ENCODE peak calls at places on chromosomes 4 and X, in four cellular contexts. V is AG04450, T is A549, W is GM23248. J is an unnamed sample.

GRCh38 chr4:168651374-168651773 is 154.5 kb downstream of the PALLD start:
- DNase-seq in V (no peak), T (no peak), W (no peak), J (no peak)

GRCh38 chr4:106366026-106366425 is 2.6 kb downstream of the GIMD1 start:
- DNase-seq in V (no peak), T (no peak), W (peak; percentile 61), J (no peak)

GRCh38 chr4:25320374-25321172 is 8.0 kb downstream of the ZCCHC4 start:
- DNase-seq in V (peak; percentile 69), T (peak; percentile 12), W (peak; percentile 89), J (no peak)

GRCh38 chr4:5923306-5923830 is 30.5 kb upstream of the CRMP1 start:
- DNase-seq in V (no peak), T (no peak), W (no peak), J (no peak)

GRCh38 chrX:79084923-79085322 is 59.6 kb upstream of the GPR174 start:
- DNase-seq in V (no peak), T (no peak), W (no peak), J (no peak)

GRCh38 chrX:135707880-135708279 is 5.6 kb upstream of the CT45A1 start:
- DNase-seq in V (no peak), T (peak; percentile 8), W (peak; percentile 23), J (peak; percentile 59)

GRCh38 chr4:151835467-151835866 is 74.7 kb upstream of the GATB start:
- DNase-seq in V (no peak), T (no peak), W (peak; percentile 29), J (no peak)

GRCh38 chrX:105302246-105302645 is 81.8 kb upstream of the TEX13A start:
- DNase-seq in V (no peak), T (no peak), W (no peak), J (no peak)

GRCh38 chr4:181949704-181950312 is 293.4 kb upstream of the TENM3 start:
- DNase-seq in V (no peak), T (no peak), W (no peak), J (no peak)

GRCh38 chrX:48945517-48946348 is 11.7 kb downstream of the OTUD5 start:
- DNase-seq in V (peak; percentile 4), T (peak; percentile 62), W (peak; percentile 68), J (peak; percentile 61)

GRCh38 chr4:43485196-43485595 is 592.7 kb downstream of the GRXCR1 start:
- DNase-seq in V (no peak), T (no peak), W (no peak), J (peak; percentile 42)

GRCh38 chr4:182582245-182582644 is 334.9 kb downstream of the DCTD start:
- DNase-seq in V (no peak), T (no peak), W (no peak), J (no peak)

GRCh38 chr4:148074462-148074861 is 342.6 kb downstream of the ARHGAP10 start:
- DNase-seq in V (no peak), T (no peak), W (no peak), J (no peak)

GRCh38 chrX:17987783-17988182 is 126.7 kb upstream of the RAI2 start:
- DNase-seq in V (no peak), T (no peak), W (no peak), J (no peak)

GRCh38 chr4:160202802-160203201 is 1099.9 kb downstream of the RAPGEF2 start:
- DNase-seq in V (no peak), T (peak; percentile 1), W (no peak), J (no peak)

GRCh38 chr4:129059028-129059427 is 34.3 kb downstream of the SCLT1 start:
- DNase-seq in V (no peak), T (no peak), W (no peak), J (no peak)
- H3K9me3 ChIP-seq in V (peaks cover 41% of the 10 kb centered on the region), T (peaks cover 62% of the 10 kb centered on the region), W (peaks cover 3% of the 10 kb centered on the region), J (peaks cover 42% of the 10 kb centered on the region)

DNA sequence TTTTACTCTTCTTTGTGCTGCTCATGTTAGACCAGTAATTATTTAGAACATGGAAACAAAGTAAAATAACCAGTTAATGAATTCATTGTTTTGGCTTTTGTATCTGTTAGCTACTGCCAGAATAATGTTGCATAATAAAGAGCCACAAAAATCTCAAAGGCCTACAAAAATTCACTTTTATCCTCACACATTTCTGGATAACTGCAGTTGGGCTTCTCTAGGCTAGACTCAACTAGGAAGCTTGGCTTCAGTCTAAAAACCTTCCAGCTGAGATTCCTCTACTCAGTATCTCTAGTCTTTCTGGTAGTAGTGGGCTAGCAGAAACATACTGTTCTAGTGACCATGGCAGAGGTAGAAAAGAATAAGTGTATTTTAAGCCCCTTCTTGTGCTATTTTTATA is 73.0 kb downstream of the FAT4 start:
- DNase-seq in V (no peak), T (no peak), W (peak; percentile 39), J (no peak)
- H3K27ac ChIP-seq in V (no peak overlapping the region), T (no peak overlapping the region), W (peak overlapping the region; percentile 84), J (no peak overlapping the region)

GRCh38 chrX:145178268-145178667 is 69.0 kb upstream of the SPANXN1 start:
- DNase-seq in V (no peak), T (peak; percentile 0), W (no peak), J (no peak)
- H3K9me3 ChIP-seq in V (no peaks in the 10 kb centered on the region), T (no peaks in the 10 kb centered on the region), W (no peaks in the 10 kb centered on the region), J (no peaks in the 10 kb centered on the region)

DNA sequence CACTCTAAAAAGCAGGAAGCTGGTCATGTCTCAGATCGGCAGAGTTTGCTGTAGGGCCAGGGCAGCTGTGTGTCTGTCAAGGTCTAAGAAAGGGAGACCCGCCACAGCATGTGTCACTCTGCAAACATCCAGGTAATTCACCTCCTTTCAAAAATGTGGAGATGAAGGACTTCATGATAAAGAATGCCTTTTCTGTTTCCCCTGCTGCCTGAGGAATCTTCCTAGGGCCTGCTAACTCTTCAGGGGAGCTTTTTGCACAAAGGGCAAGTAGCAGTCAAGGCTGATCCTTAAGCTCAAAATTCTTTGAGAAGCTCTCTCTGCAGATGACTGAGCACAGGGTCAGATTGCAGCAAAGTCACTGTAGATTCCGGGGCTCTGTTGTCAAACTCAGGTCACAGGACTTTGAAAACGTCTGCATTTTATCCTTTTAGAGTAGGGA is 21.1 kb downstream of the RASL11B start:
- DNase-seq in V (no peak), T (no peak), W (no peak), J (no peak)
- H3K27ac ChIP-seq in V (no peak overlapping the region), T (no peak overlapping the region), W (no peak overlapping the region), J (no peak overlapping the region)

DNA sequence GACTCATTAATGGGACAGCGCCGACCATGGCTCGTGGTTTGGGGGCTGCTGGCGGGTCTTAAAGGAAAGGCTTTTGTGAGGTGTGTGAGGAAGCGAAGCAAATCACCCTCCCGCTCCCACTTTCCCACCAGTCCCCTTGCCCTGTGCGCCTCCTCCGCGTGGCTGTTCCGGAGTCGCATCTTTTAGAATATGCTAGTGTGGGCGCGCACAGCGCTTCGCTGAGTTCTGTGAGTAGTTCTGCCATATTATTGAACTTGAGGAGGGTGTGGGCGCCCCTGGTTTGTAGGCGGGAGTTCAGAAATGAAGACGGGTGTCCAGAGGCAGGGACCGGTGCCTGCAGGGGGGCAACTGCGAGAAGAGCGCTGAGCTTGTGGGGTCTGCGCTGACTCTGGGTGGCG is 49.1 kb downstream of the ZNF141 start:
- DNase-seq in V (no peak), T (no peak), W (no peak), J (no peak)
- H3K9me3 ChIP-seq in V (peaks cover 61% of the 10 kb centered on the region), T (peaks cover 10% of the 10 kb centered on the region), W (no peaks in the 10 kb centered on the region), J (peaks cover 58% of the 10 kb centered on the region)

DNA sequence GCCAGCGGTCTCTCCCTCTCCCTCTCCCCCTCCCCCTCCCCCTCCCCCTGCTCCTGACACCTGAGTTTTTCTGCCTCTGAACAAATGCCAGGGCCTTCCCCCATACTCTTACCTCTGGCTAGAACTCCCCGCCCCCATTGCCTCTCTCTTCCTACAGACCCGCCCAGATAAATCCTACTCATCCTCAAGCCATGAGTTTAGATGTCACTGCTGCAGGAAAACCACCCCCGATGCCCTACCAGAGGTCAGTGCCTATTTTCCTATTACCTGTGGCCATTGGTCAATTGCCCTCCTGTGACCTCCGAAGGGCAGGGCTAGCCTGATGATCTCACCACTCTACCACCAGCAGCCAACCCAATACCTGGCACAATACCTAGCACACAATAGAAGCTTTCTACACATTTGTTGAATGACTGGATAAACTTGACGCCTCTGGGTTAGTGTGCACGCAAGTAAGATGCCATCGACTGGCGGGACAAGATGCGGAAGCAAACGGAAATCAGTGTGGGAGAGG is 43.7 kb downstream of the SLC2A9 start:
- DNase-seq in V (no peak), T (no peak), W (no peak), J (no peak)
- H3K27ac ChIP-seq in V (no peak overlapping the region), T (no peak overlapping the region), W (no peak overlapping the region), J (no peak overlapping the region)

J was measured in WERI-Rb-1.